ENCODE peak calls at places on chromosomes 13 and 19, in seven cellular contexts. W is T-helper 1 cell; G is osteoblast; X is amygdala; Q is A549; O is activated CD4-positive, alpha-beta T cell treated with anti-CD3 and anti-CD28 coated beads, Interleukin-2, amount 50 U/mL, for 48 hours; H is stimulated activated CD4-positive, alpha-beta T cell treated with anti-CD3 and anti-CD28 coated beads, Interleukin-15, amount 100 ng/mL, for 1 hour. U is an unnamed sample.

GRCh38 chr19:35299523-35300339 is 7.8 kb downstream of the MAG start:
- DNase-seq in W (no peak), G (peak), X (no peak), Q (no peak), O (no peak), H (no peak), U (no peak)

GRCh38 chr13:109665781-109666249 is 120.6 kb downstream of the IRS2 start:
- DNase-seq in W (no peak), G (no peak), X (no peak), Q (no peak), O (no peak), H (no peak), U (no peak)

GRCh38 chr13:36819811-36820140 is 754 bp downstream of the RFXAP start:
- DNase-seq in W (no peak), G (no peak), X (no peak), Q (peak), O (peak), H (no peak), U (no peak)

GRCh38 chr19:38513762-38514167 is 80.3 kb downstream of the RYR1 start:
- DNase-seq in W (no peak), G (peak), X (no peak), Q (no peak), O (no peak), H (no peak), U (no peak)

GRCh38 chr13:77981191-77981925 is 62.7 kb upstream of the EDNRB start:
- DNase-seq in W (no peak), G (no peak), X (no peak), Q (no peak), O (no peak), H (no peak), U (no peak)

GRCh38 chr19:13339869-13340268 is 166.4 kb downstream of the CACNA1A start:
- DNase-seq in W (no peak), G (no peak), X (no peak), Q (no peak), O (no peak), H (no peak), U (no peak)

GRCh38 chr19:39941151-39941550 is 6.7 kb upstream of the FCGBP start:
- DNase-seq in W (no peak), G (no peak), X (no peak), Q (no peak), O (no peak), H (no peak), U (no peak)

GRCh38 chr13:79423801-79424642 is 18.0 kb upstream of the RBM26 start:
- DNase-seq in W (no peak), G (no peak), X (no peak), Q (peak), O (no peak), H (no peak), U (no peak)

GRCh38 chr13:41428155-41428554 is 29.2 kb upstream of the RGCC start:
- DNase-seq in W (peak), G (peak), X (no peak), Q (no peak), O (peak), H (no peak), U (no peak)

GRCh38 chr13:112770504-112770903 is 80.7 kb downstream of the ATP11A start:
- DNase-seq in W (no peak), G (peak), X (no peak), Q (no peak), O (no peak), H (no peak), U (no peak)

GRCh38 chr19:3387645-3388589 is 21.5 kb downstream of the NFIC start:
- DNase-seq in W (no peak), G (peak), X (peak), Q (peak), O (no peak), H (no peak), U (peak)

GRCh38 chr19:35932291-35932936 is 3.8 kb upstream of the LRFN3 start:
- DNase-seq in W (no peak), G (no peak), X (no peak), Q (no peak), O (no peak), H (no peak), U (no peak)

GRCh38 chr19:18605546-18606280 is 886 bp downstream of the CRLF1 start:
- DNase-seq in W (no peak), G (peak), X (no peak), Q (no peak), O (no peak), H (no peak), U (no peak)

GRCh38 chr13:101700598-101700997 is 248.1 kb downstream of the ITGBL1 start:
- DNase-seq in W (no peak), G (no peak), X (no peak), Q (no peak), O (no peak), H (no peak), U (no peak)